ENCODE peak calls at places on chromosomes 3 and 15, in nine cellular contexts. A is GM13977, P is psoas muscle, R is ovary, D is cardiac muscle cell, B is retinal pigment epithelial cell, X is breast epithelium, E is suprapubic skin, U is SK-N-SH. C is an unnamed sample.
A peak's percentile ranks its signal among the peaks of the same experiment; 100 is the strongest.

GRCh38 chr3:177538743-177539730 is 341.8 kb upstream of the TBL1XR1 start:
- DNase-seq in A (no peak), P (no peak), R (no peak), D (no peak), B (no peak), X (no peak), E (no peak), U (no peak), C (peak; percentile 51)

GRCh38 chr3:130834476-130834875 is 59.4 kb upstream of the ATP2C1 start:
- DNase-seq in A (no peak), P (no peak), R (no peak), D (no peak), B (no peak), X (no peak), E (no peak), U (no peak), C (no peak)

GRCh38 chr3:36911990-36912804 is 32.7 kb downstream of the TRANK1 start:
- DNase-seq in A (peak; percentile 80), P (no peak), R (no peak), D (no peak), B (peak; percentile 30), X (no peak), E (no peak), U (no peak), C (peak; percentile 94)

GRCh38 chr3:37899101-37899707 is 37.5 kb downstream of the CTDSPL start:
- DNase-seq in A (no peak), P (no peak), R (no peak), D (no peak), B (no peak), X (no peak), E (no peak), U (no peak), C (no peak)

GRCh38 chr3:127857270-127857801 is 35.0 kb upstream of the MGLL start:
- DNase-seq in A (peak; percentile 52), P (no peak), R (no peak), D (no peak), B (no peak), X (no peak), E (no peak), U (peak; percentile 42), C (no peak)

GRCh38 chr15:25092661-25093060 is 137.9 kb downstream of the SNRPN start:
- DNase-seq in A (no peak), P (no peak), R (no peak), D (no peak), B (no peak), X (no peak), E (no peak), U (no peak), C (no peak)

GRCh38 chr3:83513677-83514076 is 1445.1 kb upstream of the CADM2 start:
- DNase-seq in A (no peak), P (no peak), R (no peak), D (no peak), B (no peak), X (no peak), E (no peak), U (no peak), C (no peak)

GRCh38 chr3:107796786-107797185 is 274.0 kb downstream of the BBX start:
- DNase-seq in A (no peak), P (no peak), R (no peak), D (no peak), B (peak; percentile 86), X (no peak), E (no peak), U (no peak), C (no peak)

GRCh38 chr3:193812791-193813505 is 219.9 kb downstream of the OPA1 start:
- DNase-seq in A (no peak), P (no peak), R (no peak), D (no peak), B (no peak), X (no peak), E (peak; percentile 40), U (no peak), C (no peak)

GRCh38 chr3:186057594-186057993 is 51.3 kb downstream of the ETV5 start:
- DNase-seq in A (no peak), P (no peak), R (no peak), D (no peak), B (peak; percentile 35), X (no peak), E (no peak), U (no peak), C (no peak)

GRCh38 chr3:12149029-12149428 is 9.7 kb downstream of the TIMP4 start:
- DNase-seq in A (no peak), P (peak; percentile 42), R (no peak), D (no peak), B (no peak), X (peak; percentile 56), E (no peak), U (peak; percentile 57), C (no peak)

GRCh38 chr3:66816110-66816761 is 181.9 kb upstream of the KBTBD8 start:
- DNase-seq in A (peak; percentile 36), P (no peak), R (no peak), D (peak; percentile 93), B (no peak), X (no peak), E (no peak), U (peak; percentile 46), C (peak; percentile 22)

GRCh38 chr15:89888214-89888804 is 5.5 kb downstream of the AP3S2 start:
- DNase-seq in A (no peak), P (no peak), R (no peak), D (peak; percentile 14), B (peak; percentile 25), X (no peak), E (no peak), U (no peak), C (no peak)

GRCh38 chr15:44489464-44489863 is 47.5 kb upstream of the EIF3J start:
- DNase-seq in A (no peak), P (no peak), R (no peak), D (no peak), B (peak; percentile 73), X (no peak), E (no peak), U (no peak), C (no peak)

GRCh38 chr3:145727416-145727930 is 433.5 kb downstream of the PLOD2 start:
- DNase-seq in A (no peak), P (no peak), R (no peak), D (no peak), B (no peak), X (no peak), E (no peak), U (no peak), C (no peak)

GRCh38 chr3:25548836-25549235 is 115.9 kb downstream of the TOP2B start:
- DNase-seq in A (no peak), P (no peak), R (no peak), D (no peak), B (peak; percentile 70), X (no peak), E (no peak), U (no peak), C (no peak)
- TF ChIP-seq CTCF in A (no peak), P (no peak), R (no peak), D (no peak), B (peak; percentile 36), X (no peak), E (no peak), U (no peak), C (no peak)

DNA sequence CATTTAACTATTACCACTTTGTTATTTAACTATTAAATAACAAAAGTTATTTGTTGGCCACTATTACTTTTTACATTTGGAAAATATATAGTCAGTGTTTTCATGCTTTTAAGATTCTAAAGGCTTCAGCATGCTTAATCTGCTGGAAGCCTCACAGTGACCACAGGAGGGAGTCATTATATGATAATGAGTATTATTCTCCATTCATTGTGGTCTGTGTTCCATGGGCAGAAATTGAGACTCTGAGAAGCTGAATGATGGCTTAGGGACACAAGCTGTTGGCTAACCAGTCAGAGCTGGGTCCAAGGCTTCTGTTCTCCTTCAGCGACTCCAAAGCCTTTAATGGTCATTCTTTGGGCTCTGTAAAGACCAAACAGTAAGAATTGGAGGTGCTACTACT is 64.7 kb downstream of the BFSP2 start:
- DNase-seq in A (no peak), P (no peak), R (no peak), D (no peak), B (no peak), X (no peak), E (no peak), U (peak; percentile 41), C (no peak)
- TF ChIP-seq CTCF in A (peak; percentile 38), P (no peak), R (no peak), D (peak; percentile 54), B (peak; percentile 57), X (no peak), E (no peak), U (peak; percentile 59), C (no peak)

DNA sequence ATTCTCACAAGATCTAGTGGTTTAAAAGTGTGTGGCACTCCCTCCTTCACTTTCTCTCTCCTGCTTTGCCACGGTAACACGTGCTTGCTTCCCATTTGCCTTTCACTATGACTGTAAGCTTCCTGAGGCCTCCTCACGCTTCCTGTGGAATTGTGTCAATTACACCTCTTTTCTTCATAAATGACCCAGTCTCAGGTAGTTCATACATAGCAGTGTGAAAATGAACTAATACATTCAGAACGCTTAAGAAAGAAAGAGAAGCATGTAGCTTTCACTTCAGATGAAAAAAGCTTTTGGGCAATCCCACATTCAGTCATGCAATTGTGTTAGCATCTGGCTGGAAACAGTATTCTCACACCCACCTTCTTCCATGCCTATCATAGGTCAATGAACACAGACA is 24.4 kb downstream of the P3H2 start:
- DNase-seq in A (no peak), P (no peak), R (no peak), D (no peak), B (no peak), X (no peak), E (no peak), U (no peak), C (no peak)
- TF ChIP-seq CTCF in A (no peak), P (no peak), R (no peak), D (no peak), B (no peak), X (no peak), E (no peak), U (no peak), C (no peak)

GRCh38 chr3:24440764-24441464 is 53.7 kb downstream of the THRB start:
- DNase-seq in A (no peak), P (no peak), R (no peak), D (no peak), B (no peak), X (no peak), E (no peak), U (no peak), C (no peak)

GRCh38 chr3:24450142-24450932 is 44.3 kb downstream of the THRB start:
- DNase-seq in A (no peak), P (no peak), R (no peak), D (no peak), B (no peak), X (no peak), E (no peak), U (no peak), C (no peak)

GRCh38 chr3:24447836-24448235 is 46.8 kb downstream of the THRB start:
- DNase-seq in A (no peak), P (no peak), R (no peak), D (no peak), B (no peak), X (no peak), E (no peak), U (no peak), C (no peak)

GRCh38 chr3:24451461-24452099 is 43.1 kb downstream of the THRB start:
- DNase-seq in A (no peak), P (no peak), R (no peak), D (no peak), B (no peak), X (no peak), E (no peak), U (no peak), C (no peak)

DNA sequence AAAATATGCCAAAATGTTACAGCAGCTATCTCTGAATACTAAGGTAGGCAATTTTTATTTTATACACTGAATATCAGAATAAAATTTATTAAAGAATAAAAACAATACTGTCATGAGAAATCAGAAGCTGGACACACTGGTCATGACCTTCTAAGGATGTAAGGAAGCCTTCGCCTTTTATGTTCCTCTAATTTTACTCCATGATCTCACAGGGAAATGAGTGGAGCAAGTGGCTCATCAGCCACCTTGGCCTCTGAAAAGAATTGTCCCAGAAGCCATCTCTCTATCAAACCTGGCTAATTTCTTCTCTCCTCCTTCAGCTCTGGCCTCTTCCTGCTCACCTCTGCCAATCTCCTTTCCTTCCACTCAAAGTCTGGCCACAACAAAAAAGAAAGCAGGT is 48.6 kb downstream of the THRB start:
- DNase-seq in A (no peak), P (no peak), R (no peak), D (no peak), B (no peak), X (no peak), E (no peak), U (no peak), C (no peak)
- TF ChIP-seq CTCF in A (no peak), P (no peak), R (no peak), D (no peak), B (no peak), X (no peak), E (no peak), U (no peak), C (no peak)

C was measured in GM12864.